ENCODE peak calls at places on chromosomes 16 and 17, in seven cellular contexts. L is OCI-LY7, T is neural progenitor cell, O is HCT116, R is MM.1S, K is GM23248, Q is GM23338. F is an unnamed sample.

GRCh38 chr16:84654998-84655397 is 6.7 kb downstream of the KLHL36 start:
- DNase-seq in L (no peak), Q (no peak), O (no peak), R (no peak), T (no peak), K (no peak), F (no peak)

GRCh38 chr17:37888881-37889280 is 35.3 kb upstream of the TBC1D3K start:
- DNase-seq in L (no peak), O (no peak), Q (no peak), R (no peak), K (no peak), T (no peak), F (no peak)

GRCh38 chr17:76204277-76204676 is 36.0 kb downstream of the RNF157 start:
- DNase-seq in R (no peak), O (no peak), Q (no peak), T (no peak), L (no peak), K (peak), F (peak)

GRCh38 chr17:12665263-12666210 is at the start of gene MYOCD:
- DNase-seq in T (peak), L (no peak), K (peak), R (no peak), Q (peak), O (no peak), F (no peak)

GRCh38 chr17:44587339-44587738 is 30.1 kb downstream of the FZD2 start:
- DNase-seq in R (no peak), Q (no peak), O (peak), K (peak), L (no peak), T (no peak), F (peak)

GRCh38 chr16:75249441-75249840 is 2.0 kb downstream of the BCAR1 start:
- DNase-seq in L (no peak), K (no peak), Q (no peak), O (no peak), T (no peak), R (no peak), F (no peak)

GRCh38 chr17:67624886-67625656 is 92.7 kb upstream of the NOL11 start:
- DNase-seq in Q (peak), K (no peak), T (no peak), R (no peak), L (no peak), O (no peak), F (no peak)

GRCh38 chr17:7930841-7931631 is 710 bp downstream of the TRAPPC1 start:
- DNase-seq in L (no peak), O (no peak), Q (peak), K (no peak), R (no peak), T (no peak), F (no peak)

GRCh38 chr16:73544266-73544665 is 496.3 kb upstream of the ZFHX3 start:
- DNase-seq in R (no peak), K (no peak), L (no peak), O (no peak), Q (no peak), T (peak), F (no peak)

GRCh38 chr17:18227635-18228034 is 2.2 kb downstream of the LLGL1 start:
- DNase-seq in K (no peak), O (no peak), Q (no peak), T (no peak), R (no peak), L (no peak), F (no peak)

GRCh38 chr16:67269766-67270165 is 9.6 kb upstream of the PLEKHG4 start:
- DNase-seq in Q (peak), T (no peak), L (no peak), R (no peak), O (no peak), K (peak), F (no peak)
- H2AFZ ChIP-seq in Q (no peak), T (no peak), L (no peak), R (no peak), O (no peak), K (no peak), F (no peak)

GRCh38 chr17:27633312-27634025 is 2.5 kb downstream of the LGALS9 start:
- DNase-seq in Q (no peak), K (no peak), O (no peak), L (no peak), R (no peak), T (no peak), F (no peak)

GRCh38 chr17:27634781-27635180 is 3.8 kb downstream of the LGALS9 start:
- DNase-seq in R (no peak), L (no peak), T (no peak), Q (no peak), O (no peak), K (no peak), F (no peak)

GRCh38 chr17:27635275-27635823 is 4.4 kb downstream of the LGALS9 start:
- DNase-seq in O (no peak), R (no peak), L (peak), K (no peak), T (no peak), Q (no peak), F (no peak)

GRCh38 chr17:27631897-27632725 is 1.1 kb downstream of the LGALS9 start:
- DNase-seq in O (no peak), Q (no peak), K (no peak), L (no peak), T (no peak), R (no peak), F (no peak)

DNA sequence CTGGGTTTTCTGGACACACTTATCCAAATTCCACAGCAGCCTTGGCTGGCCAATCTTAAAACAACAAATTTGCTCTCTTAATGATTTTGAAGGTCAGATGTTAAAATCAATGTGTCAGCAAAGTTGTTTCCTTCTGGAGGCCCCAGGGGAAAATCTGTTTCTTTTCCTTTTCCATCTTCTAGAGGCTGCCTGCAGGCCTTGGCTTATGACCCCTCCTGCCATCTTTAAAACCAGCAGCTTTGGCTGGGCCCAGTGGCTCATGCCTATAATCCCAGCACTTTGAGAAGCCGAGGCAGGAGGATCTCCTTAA is 3.0 kb downstream of the LGALS9 start:
- DNase-seq in L (no peak), T (no peak), O (no peak), Q (no peak), K (no peak), R (no peak), F (no peak)
- H3K27ac ChIP-seq in L (no peak), T (no peak), O (no peak), Q (no peak), K (no peak), R (no peak), F (no peak)

DNA sequence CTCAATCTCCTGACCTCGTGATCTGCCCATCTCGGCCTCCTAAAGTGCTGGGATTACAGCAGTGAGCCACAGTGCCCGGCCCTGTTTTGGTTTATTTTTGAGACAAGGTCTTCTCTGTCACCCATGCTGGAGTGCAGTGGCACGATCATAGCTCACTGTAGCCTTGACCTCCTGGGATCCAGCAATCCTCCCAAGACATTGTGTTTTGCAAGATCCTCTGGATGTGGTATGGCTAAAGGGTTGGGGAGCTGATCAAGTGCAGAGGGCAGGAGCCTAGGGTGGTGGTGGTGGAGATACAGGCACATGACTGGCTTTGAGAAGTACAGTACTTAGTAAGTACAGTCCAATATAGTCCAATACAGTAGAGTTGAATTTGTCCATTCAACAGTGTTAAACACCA is 16.6 kb upstream of the TNS4 start:
- DNase-seq in Q (no peak), L (no peak), O (no peak), T (no peak), R (no peak), K (no peak), F (no peak)
- TF ChIP-seq EZH2phosphoT487 in Q (no peak), L (no peak), O (no peak), T (no peak), R (no peak), K (no peak), F (no peak)

DNA sequence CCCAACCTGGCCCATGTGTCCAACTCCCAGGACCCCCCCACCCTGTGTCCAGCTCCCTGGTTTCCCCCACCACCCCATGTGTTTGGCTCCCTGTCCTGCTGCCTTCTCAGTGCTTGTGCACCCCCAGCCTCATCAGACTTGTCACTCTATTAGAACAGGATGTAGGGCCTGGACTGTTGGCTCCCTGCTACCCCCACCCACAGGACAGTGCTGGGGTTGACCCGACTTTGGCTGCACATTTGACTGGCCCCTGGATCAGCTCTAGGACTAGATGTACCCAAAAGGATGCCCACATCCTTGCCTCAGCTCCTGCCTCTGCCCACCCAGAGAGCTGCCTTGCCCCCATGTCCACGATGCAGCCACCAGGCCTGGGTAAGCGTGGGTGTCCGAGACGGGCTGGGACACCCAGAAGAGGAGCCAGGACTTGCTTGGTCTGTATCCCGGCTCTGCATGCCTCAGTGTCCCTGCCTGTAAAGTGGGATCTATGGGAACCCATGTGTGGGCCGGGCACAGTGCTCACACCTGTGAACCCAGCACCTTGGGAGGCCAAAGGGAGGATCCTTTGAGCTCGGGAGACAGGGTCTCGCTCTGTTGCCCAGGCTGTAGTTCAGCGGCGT is 1.5 kb upstream of the CCDC57 start:
- DNase-seq in R (no peak), T (no peak), Q (no peak), K (no peak), O (no peak), L (no peak), F (no peak)
- H2AFZ ChIP-seq in R (no peak), T (no peak), Q (no peak), K (no peak), O (no peak), L (no peak), F (no peak)

DNA sequence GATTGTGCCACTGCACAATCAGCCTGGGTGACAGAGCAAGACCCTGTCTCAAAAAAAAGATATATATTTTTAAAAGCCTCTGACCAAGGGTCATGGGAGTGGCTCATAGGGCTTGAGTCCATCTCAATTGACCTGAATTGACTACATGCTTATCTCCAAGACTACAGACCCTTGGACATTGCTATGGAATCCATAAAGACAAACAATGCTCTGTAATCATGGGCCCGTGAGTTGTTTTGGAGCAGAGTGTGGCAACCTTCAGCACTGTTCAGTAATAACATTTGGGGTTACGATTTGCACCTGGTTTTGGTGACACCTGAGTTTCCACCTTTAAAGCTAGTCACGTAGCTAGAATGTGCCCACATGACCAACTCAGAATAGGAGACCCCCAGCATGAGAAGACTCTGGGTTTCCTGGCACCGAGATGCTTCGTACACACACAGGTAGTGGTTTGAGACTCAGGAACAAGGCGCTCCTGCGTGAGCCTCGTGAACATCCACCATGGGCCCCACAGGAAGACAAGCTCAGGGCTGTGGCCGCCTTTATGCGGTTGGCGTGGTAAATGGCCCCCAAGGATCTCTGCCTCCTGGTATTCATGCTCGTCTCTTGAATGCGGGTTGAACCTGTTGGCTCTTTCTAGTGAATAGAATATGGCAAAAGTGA is 66.6 kb upstream of the RPH3AL start:
- DNase-seq in R (no peak), K (no peak), O (no peak), L (no peak), Q (no peak), T (no peak), F (no peak)
- H3K27ac ChIP-seq in R (no peak), K (no peak), O (no peak), L (no peak), Q (no peak), T (no peak), F (no peak)

GRCh38 chr17:9308069-9308468 is 267.6 kb downstream of the STX8 start:
- DNase-seq in O (no peak), K (no peak), Q (peak), T (no peak), L (no peak), R (no peak), F (peak)
- TF ChIP-seq EZH2phosphoT487 in O (no peak), K (no peak), Q (no peak), T (no peak), L (no peak), R (no peak), F (no peak)

GRCh38 chr16:86133847-86134375 is 234.9 kb downstream of the IRF8 start:
- DNase-seq in T (no peak), K (no peak), L (no peak), R (no peak), O (no peak), Q (no peak), F (no peak)
- H2AFZ ChIP-seq in T (no peak), K (no peak), L (no peak), R (no peak), O (no peak), Q (no peak), F (no peak)

DNA sequence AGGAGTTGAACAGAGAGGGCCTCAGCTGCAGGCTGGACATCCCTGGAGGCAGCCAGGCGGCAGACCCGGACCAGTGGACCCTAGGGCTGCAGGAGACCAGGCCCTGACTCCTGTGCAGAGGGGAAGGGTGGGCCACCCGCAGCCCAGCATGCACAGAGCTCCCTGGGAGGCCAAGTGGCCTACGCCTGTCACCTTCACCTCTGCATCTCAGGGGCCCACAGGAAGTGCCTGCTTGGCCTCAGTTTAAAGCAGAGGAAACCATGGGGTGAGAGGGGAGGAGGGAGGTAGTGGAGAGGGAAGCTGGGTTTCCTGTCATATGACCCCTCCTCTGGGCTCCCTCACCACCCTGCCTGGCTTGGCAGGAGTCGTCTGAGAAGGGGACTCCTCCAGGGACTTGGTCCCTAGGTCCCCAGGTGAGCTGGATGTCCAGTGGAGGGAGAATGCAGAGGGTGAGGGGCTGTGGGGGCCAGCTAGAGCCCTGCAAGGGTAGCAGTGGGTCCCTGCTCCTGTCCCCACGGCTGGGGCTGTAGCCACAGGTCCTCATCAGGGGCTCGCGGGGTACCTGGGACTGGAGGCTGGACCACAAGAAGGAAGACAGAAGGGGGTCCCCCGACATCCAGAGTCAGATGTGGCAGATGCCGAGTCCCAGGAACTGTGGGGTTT is at the start of gene TMC8:
- DNase-seq in O (no peak), T (no peak), K (no peak), L (peak), R (peak), Q (no peak), F (no peak)
- H3K27ac ChIP-seq in O (peak), T (no peak), K (no peak), L (peak), R (peak), Q (no peak), F (no peak)

DNA sequence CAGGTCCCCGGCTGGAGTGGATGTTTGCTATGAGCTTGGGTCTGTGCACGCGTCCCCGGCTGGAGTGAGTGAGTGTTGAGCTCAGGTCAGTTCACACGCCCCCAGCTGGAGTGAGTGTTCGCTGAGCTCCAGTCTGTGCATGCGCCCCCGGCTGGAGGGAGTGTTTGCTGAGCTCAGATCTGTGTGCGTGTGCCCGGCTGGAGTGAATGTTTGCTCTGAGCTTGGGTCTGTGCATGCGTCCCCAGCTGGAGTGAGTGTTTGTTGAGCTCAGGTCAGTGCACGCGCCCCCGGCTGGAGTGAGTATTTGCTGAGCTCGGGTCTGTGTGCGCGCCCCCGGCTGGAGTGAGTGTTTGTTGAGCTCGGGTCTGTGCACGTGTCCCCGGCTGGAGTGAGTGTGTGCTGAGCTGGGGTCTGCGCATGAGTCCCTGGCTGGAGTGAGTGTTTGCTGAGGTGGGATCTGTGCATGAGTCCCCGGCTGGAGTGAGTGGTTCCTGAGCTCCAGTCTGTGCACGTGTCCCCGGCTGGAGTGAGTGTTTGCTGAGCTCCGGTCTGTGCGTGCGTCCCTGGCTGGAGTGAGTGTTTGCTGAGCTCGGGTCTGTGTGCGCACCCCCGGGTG is 284.2 kb downstream of the SNX29 start:
- DNase-seq in K (no peak), O (peak), T (peak), Q (peak), R (no peak), L (peak), F (no peak)
- TF ChIP-seq EZH2phosphoT487 in K (no peak), O (no peak), T (no peak), Q (no peak), R (no peak), L (no peak), F (no peak)